ENCODE peak calls at places on chromosome 9, in six cellular contexts. U is ACHN, X is tibial nerve, Q is ureter, K is GM13977, F is NCI-H146. M is an unnamed sample.

GRCh38 chr9:87086111-87086510 is 138.8 kb upstream of the GAS1 start:
- DNase-seq in U (no peak), X (no peak), Q (no peak), K (no peak), F (no peak), M (no peak)

GRCh38 chr9:101397746-101398334 is 578 bp downstream of the MRPL50 start:
- DNase-seq in U (peak), X (no peak), Q (no peak), K (no peak), F (peak), M (peak)

GRCh38 chr9:104094534-104095020 is 468 bp downstream of the SMC2 start:
- DNase-seq in U (peak), X (no peak), Q (no peak), K (no peak), F (no peak), M (peak)

GRCh38 chr9:90942555-90942954 is 140.9 kb downstream of the SYK start:
- DNase-seq in U (no peak), X (no peak), Q (peak), K (no peak), F (no peak), M (no peak)

GRCh38 chr9:115121140-115121710 is 3.3 kb upstream of the TNC start:
- DNase-seq in U (peak), X (no peak), Q (no peak), K (no peak), F (no peak), M (no peak)

GRCh38 chr9:120230227-120230626 is 349.7 kb downstream of the CDK5RAP2 start:
- DNase-seq in U (no peak), X (no peak), Q (no peak), K (no peak), F (no peak), M (no peak)

GRCh38 chr9:14908221-14909206 is 1.7 kb downstream of the FREM1 start:
- DNase-seq in U (no peak), X (no peak), Q (no peak), K (no peak), F (peak), M (peak)

GRCh38 chr9:27714388-27714787 is 141.1 kb upstream of the C9orf72 start:
- DNase-seq in U (no peak), X (no peak), Q (no peak), K (no peak), F (no peak), M (no peak)

GRCh38 chr9:8552732-8553131 is 753.2 kb upstream of the DMAC1 start:
- DNase-seq in U (no peak), X (no peak), Q (no peak), K (no peak), F (no peak), M (no peak)

GRCh38 chr9:98075332-98075805 is 18.8 kb downstream of the NANS start:
- DNase-seq in U (peak), X (peak), Q (no peak), K (no peak), F (no peak), M (no peak)

GRCh38 chr9:2655411-2655901 is 33.9 kb downstream of the VLDLR start:
- DNase-seq in U (peak), X (no peak), Q (no peak), K (no peak), F (no peak), M (no peak)

GRCh38 chr9:110180713-110181434 is 27.1 kb downstream of the C9orf152 start:
- DNase-seq in U (no peak), X (no peak), Q (no peak), K (no peak), F (peak), M (no peak)

GRCh38 chr9:12878342-12878978 is 103.6 kb downstream of the LURAP1L start:
- DNase-seq in U (no peak), X (no peak), Q (no peak), K (no peak), F (peak), M (peak)

GRCh38 chr9:4443439-4443838 is 46.8 kb upstream of the SLC1A1 start:
- DNase-seq in U (no peak), X (no peak), Q (no peak), K (no peak), F (no peak), M (no peak)

GRCh38 chr9:132350861-132351315 is 3.9 kb downstream of the SETX start:
- DNase-seq in U (peak), X (no peak), Q (no peak), K (peak), F (no peak), M (no peak)

GRCh38 chr9:136693490-136694162 is 6.4 kb upstream of the AGPAT2 start:
- DNase-seq in U (peak), X (no peak), Q (peak), K (no peak), F (peak), M (no peak)

GRCh38 chr9:120390637-120391190 is 189.3 kb downstream of the CDK5RAP2 start:
- DNase-seq in U (no peak), X (no peak), Q (no peak), K (no peak), F (no peak), M (no peak)

GRCh38 chr9:127188396-127188795 is 66.0 kb upstream of the ANGPTL2 start:
- DNase-seq in U (no peak), X (no peak), Q (no peak), K (no peak), F (no peak), M (no peak)

GRCh38 chr9:18194316-18194715 is 279.6 kb upstream of the ADAMTSL1 start:
- DNase-seq in U (peak), X (no peak), Q (no peak), K (no peak), F (no peak), M (no peak)

GRCh38 chr9:136937186-136938001 is 7.1 kb downstream of the FBXW5 start:
- DNase-seq in U (no peak), X (no peak), Q (no peak), K (no peak), F (no peak), M (no peak)

GRCh38 chr9:88587885-88588628 is 53.1 kb downstream of the NXNL2 start:
- DNase-seq in U (no peak), X (no peak), Q (no peak), K (no peak), F (no peak), M (no peak)

GRCh38 chr9:83013261-83013610 is 49.7 kb downstream of the RASEF start:
- DNase-seq in U (no peak), X (no peak), Q (no peak), K (no peak), F (no peak), M (no peak)

GRCh38 chr9:92954078-92954861 is 6.9 kb downstream of the FGD3 start:
- DNase-seq in U (no peak), X (no peak), Q (peak), K (no peak), F (peak), M (peak)